ENCODE peak calls at places on chromosome X, in seven cellular contexts. R is mesendoderm, Y is H9, Z is neuronal stem cell, K is H1, A is mesenchymal stem cell, F is IMR-90. V is an unnamed sample.

GRCh38 chrX:129577473-129577872 is 37.4 kb downstream of the OCRL start:
- DNase-seq in R (peak), Y (no peak), Z (no peak), K (no peak), A (peak), F (peak), V (peak)

GRCh38 chrX:69615779-69616519 is at the start of gene EDA:
- DNase-seq in R (peak), Y (peak), Z (peak), K (peak), A (peak), F (peak), V (peak)

GRCh38 chrX:68490644-68491043 is 8.2 kb upstream of the YIPF6 start:
- DNase-seq in R (peak), Y (no peak), Z (no peak), K (no peak), A (peak), F (peak), V (no peak)

GRCh38 chrX:154594491-154594890 is 9.6 kb downstream of the CTAG1A start:
- DNase-seq in R (no peak), Y (no peak), Z (no peak), K (no peak), A (no peak), F (no peak), V (no peak)

GRCh38 chrX:50903387-50904027 is 7.0 kb upstream of the BMP15 start:
- DNase-seq in R (peak), Y (no peak), Z (peak), K (peak), A (peak), F (peak), V (peak)

GRCh38 chrX:3713937-3714434 is 537 bp upstream of the PRKX start:
- DNase-seq in R (peak), Y (peak), Z (no peak), K (peak), A (no peak), F (no peak), V (peak)

GRCh38 chrX:69100478-69100877 is 64.8 kb downstream of the PJA1 start:
- DNase-seq in R (no peak), Y (no peak), Z (no peak), K (no peak), A (no peak), F (no peak), V (no peak)

GRCh38 chrX:40420899-40421729 is 159.7 kb upstream of the ATP6AP2 start:
- DNase-seq in R (peak), Y (no peak), Z (no peak), K (no peak), A (no peak), F (no peak), V (no peak)

GRCh38 chrX:13876652-13877051 is 59.8 kb upstream of the GPM6B start:
- DNase-seq in R (no peak), Y (no peak), Z (no peak), K (no peak), A (peak), F (peak), V (no peak)

GRCh38 chrX:48897157-48897620 is 379 bp downstream of the TIMM17B start:
- DNase-seq in R (peak), Y (peak), Z (peak), K (peak), A (peak), F (peak), V (peak)

GRCh38 chrX:82626978-82627377 is 881.1 kb upstream of the POU3F4 start:
- DNase-seq in R (no peak), Y (no peak), Z (no peak), K (no peak), A (no peak), F (no peak), V (no peak)

GRCh38 chrX:13131511-13132137 is 87.2 kb upstream of the FAM9C start:
- DNase-seq in R (peak), Y (peak), Z (no peak), K (no peak), A (peak), F (no peak), V (no peak)

GRCh38 chrX:108224727-108225455 is 133.3 kb downstream of the ATG4A start:
- DNase-seq in R (peak), Y (peak), Z (peak), K (no peak), A (peak), F (peak), V (peak)

GRCh38 chrX:66731398-66731797 is 92.5 kb upstream of the EDA2R start:
- DNase-seq in R (peak), Y (no peak), Z (peak), K (no peak), A (peak), F (peak), V (no peak)

GRCh38 chrX:110795645-110796510 is at the start of gene CHRDL1:
- DNase-seq in R (peak), Y (peak), Z (peak), K (peak), A (peak), F (no peak), V (no peak)

GRCh38 chrX:19005909-19006308 is 22.0 kb upstream of the PHKA2 start:
- DNase-seq in R (peak), Y (no peak), Z (no peak), K (no peak), A (no peak), F (no peak), V (no peak)

GRCh38 chrX:115388879-115389278 is 99.4 kb downstream of the LUZP4 start:
- DNase-seq in R (no peak), Y (no peak), Z (no peak), K (no peak), A (peak), F (peak), V (no peak)

GRCh38 chrX:1452497-1453389 is at the start of gene ASMTL:
- DNase-seq in R (peak), Y (peak), Z (peak), K (peak), A (peak), F (peak), V (peak)

GRCh38 chrX:28851871-28852270 is 264.6 kb downstream of the IL1RAPL1 start:
- DNase-seq in R (no peak), Y (no peak), Z (no peak), K (no peak), A (no peak), F (no peak), V (no peak)

GRCh38 chrX:55489315-55490009 is at the start of gene USP51:
- DNase-seq in R (peak), Y (peak), Z (peak), K (peak), A (peak), F (peak), V (no peak)

GRCh38 chrX:11683057-11683456 is 17.3 kb upstream of the ARHGAP6 start:
- DNase-seq in R (no peak), Y (no peak), Z (no peak), K (no peak), A (no peak), F (no peak), V (no peak)

GRCh38 chrX:132636080-132636479 is 147.2 kb upstream of the MBNL3 start:
- DNase-seq in R (no peak), Y (no peak), Z (no peak), K (no peak), A (no peak), F (no peak), V (no peak)

GRCh38 chrX:80747832-80748231 is 61.8 kb downstream of the BRWD3 start:
- DNase-seq in R (no peak), Y (no peak), Z (no peak), K (no peak), A (no peak), F (peak), V (peak)

GRCh38 chrX:45668686-45669443 is 468.2 kb upstream of the DIPK2B start:
- DNase-seq in R (no peak), Y (no peak), Z (no peak), K (no peak), A (peak), F (peak), V (no peak)

DNA sequence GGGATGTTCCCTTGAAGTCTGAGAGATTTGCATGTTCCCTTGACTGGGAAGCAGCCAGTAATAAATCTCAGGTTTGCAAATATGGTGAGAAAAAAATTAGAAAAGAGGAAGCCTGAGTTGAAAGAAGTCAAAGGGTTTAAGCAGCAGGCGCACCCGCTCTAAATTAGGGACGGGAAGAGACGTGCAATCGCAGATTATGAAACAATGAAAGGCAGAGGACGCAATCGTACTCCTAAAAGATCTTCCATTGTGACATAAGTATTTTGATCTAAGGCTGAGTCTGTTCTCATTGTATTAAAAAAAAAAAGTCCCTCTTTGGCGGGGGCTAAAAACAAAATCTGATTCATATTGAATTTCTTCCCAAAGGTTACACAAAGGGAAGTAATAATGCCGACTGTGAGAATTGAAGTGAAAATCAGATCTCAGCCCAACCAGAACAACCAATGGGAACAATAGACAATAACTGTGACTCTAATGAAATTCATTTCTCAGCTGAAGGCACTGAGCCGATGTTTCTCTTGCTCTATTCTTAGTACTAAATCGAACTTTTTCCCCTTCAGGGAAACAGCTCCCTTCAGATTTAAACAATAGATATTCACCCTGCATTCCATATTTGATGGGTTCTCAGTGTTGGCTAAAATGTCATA is 28.3 kb downstream of the SAT1 start:
- DNase-seq in R (no peak), Y (no peak), Z (no peak), K (no peak), A (no peak), F (no peak), V (peak)
- H3K23ac ChIP-seq in R (no peak), Y (no peak), Z (no peak), K (no peak), A (no peak), F (no peak), V (no peak)

GRCh38 chrX:72027024-72027913 is 104.4 kb downstream of the RTL5 start:
- DNase-seq in R (no peak), Y (peak), Z (no peak), K (peak), A (no peak), F (no peak), V (no peak)
- H3K23ac ChIP-seq in R (no peak), Y (no peak), Z (no peak), K (no peak), A (no peak), F (no peak), V (no peak)

DNA sequence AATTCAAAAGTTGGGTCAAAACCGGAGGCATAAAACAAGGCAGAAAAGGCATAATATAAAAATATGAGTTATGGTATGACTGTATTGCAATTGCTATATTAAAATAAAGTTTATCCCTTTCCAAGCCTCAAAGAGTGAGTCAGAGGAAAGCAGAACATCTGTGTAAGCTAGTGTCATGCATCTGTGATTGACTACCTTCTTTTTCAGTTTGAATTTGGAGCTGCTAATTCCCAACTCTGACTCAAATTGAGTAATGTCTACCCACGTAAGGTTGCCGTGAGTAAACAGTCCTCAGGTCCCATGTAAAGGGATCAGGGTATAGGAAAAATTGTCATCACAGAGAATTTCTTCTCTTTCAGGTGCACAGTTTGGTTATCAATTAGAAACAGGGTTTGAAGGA is 6.5 kb upstream of the SLITRK4 start:
- DNase-seq in R (no peak), Y (no peak), Z (no peak), K (no peak), A (no peak), F (no peak), V (no peak)
- H3K23ac ChIP-seq in R (no peak), Y (no peak), Z (no peak), K (no peak), A (no peak), F (no peak), V (no peak)

DNA sequence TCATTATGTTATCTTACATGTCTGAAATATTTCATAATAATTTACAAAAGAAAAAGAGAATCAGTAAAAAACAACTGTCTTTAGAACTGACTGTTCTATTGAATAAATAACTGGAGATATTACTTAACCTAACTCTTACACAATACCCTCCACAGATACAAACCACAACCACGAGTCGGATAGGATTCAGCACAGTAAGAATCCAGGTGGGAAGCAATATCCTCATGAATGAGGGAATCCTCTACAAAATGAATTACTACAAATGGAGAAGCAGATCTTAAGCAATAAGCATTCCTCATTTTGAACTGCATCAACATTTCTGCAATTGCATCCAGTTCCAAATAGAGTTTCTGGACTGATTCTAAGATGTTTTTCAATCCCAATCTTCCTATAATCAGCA is 227.1 kb downstream of the SH2D1A start:
- DNase-seq in R (no peak), Y (no peak), Z (no peak), K (no peak), A (peak), F (no peak), V (no peak)
- H3K23ac ChIP-seq in R (no peak), Y (no peak), Z (no peak), K (no peak), A (no peak), F (no peak), V (no peak)

DNA sequence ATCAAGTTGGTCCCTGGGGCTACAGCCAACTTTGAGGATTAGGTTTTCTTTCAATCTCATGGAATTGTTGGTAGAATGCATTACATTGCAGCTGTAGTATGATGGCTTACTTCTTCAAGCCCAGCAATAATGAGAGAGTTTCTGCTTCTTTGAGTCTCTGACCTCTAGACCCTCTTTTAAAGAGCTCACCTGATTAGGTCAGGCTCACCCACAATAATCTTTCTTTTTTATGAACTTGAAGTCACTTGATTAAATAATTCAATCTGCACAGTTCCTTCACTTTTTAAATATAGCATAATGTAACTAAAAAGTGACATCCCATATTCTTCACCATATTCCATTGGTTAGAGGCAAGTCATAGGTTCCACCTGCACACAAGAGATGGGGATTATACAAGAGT is 547.5 kb upstream of the CT83 start:
- DNase-seq in R (no peak), Y (no peak), Z (no peak), K (no peak), A (no peak), F (no peak), V (no peak)
- H3K23ac ChIP-seq in R (no peak), Y (no peak), Z (no peak), K (no peak), A (no peak), F (no peak), V (no peak)

DNA sequence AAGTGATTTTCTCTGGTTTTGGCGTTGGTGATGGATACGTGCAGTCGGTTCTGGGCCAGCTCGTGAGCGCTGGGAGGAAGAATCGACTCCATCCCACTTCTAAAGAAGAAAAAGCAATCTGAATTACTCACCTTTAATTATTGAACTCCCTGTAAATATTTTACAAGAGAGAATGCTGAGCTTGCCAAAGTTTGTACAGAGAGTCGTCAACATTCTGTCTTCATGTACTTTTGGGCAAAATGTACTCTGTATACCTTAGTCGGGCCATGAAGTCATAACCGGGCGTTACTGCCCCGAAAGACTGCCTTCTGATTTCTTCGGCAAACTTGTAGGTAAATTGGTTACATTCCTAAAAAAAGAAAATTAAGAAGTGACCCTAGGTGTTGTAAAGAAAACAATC is 5.5 kb downstream of the PNPLA4 start:
- DNase-seq in R (no peak), Y (no peak), Z (no peak), K (no peak), A (no peak), F (no peak), V (no peak)
- H3K23ac ChIP-seq in R (no peak), Y (no peak), Z (no peak), K (no peak), A (no peak), F (no peak), V (no peak)

GRCh38 chrX:118758511-118758910 is 31.1 kb downstream of the IL13RA1 start:
- DNase-seq in R (no peak), Y (no peak), Z (no peak), K (no peak), A (no peak), F (no peak), V (no peak)
- H3K23ac ChIP-seq in R (no peak), Y (no peak), Z (no peak), K (no peak), A (no peak), F (no peak), V (no peak)